ENCODE peak calls at places on chromosome 3, in seven cellular contexts. R is fibroblast of lung, T is GM23248, Y is GM12878, S is HCT116, I is IMR-90, F is K562. Q is an unnamed sample.

GRCh38 chr3:142993958-142994442 is 7.4 kb upstream of the U2SURP start:
- DNase-seq in S (peak), F (peak), R (peak), Y (no peak), I (peak), T (peak), Q (peak)

GRCh38 chr3:36969540-36970432 is 23.1 kb downstream of the EPM2AIP1 start:
- DNase-seq in T (peak), I (peak), F (peak), R (peak), S (no peak), Y (peak), Q (peak)

GRCh38 chr3:111151438-111151837 is 79.8 kb downstream of the NECTIN3 start:
- DNase-seq in S (peak), I (peak), F (no peak), Y (no peak), T (peak), R (peak), Q (no peak)

GRCh38 chr3:25257026-25257425 is 171.0 kb upstream of the RARB start:
- DNase-seq in I (no peak), Y (no peak), T (no peak), R (peak), F (no peak), S (no peak), Q (no peak)

GRCh38 chr3:69092030-69092513 is 7.3 kb downstream of the ARL6IP5 start:
- DNase-seq in S (no peak), R (no peak), T (no peak), F (no peak), Y (no peak), I (no peak), Q (no peak)

GRCh38 chr3:133404925-133405324 is 5.1 kb downstream of the BFSP2 start:
- DNase-seq in R (no peak), S (no peak), F (no peak), Y (no peak), T (no peak), I (no peak), Q (peak)

GRCh38 chr3:46934508-46935167 is 41.9 kb downstream of the CCDC12 start:
- DNase-seq in F (no peak), R (peak), S (no peak), Y (no peak), I (no peak), T (peak), Q (no peak)

GRCh38 chr3:35777065-35777464 is 137.7 kb downstream of the ARPP21 start:
- DNase-seq in R (no peak), S (no peak), T (no peak), Y (no peak), F (no peak), I (no peak), Q (no peak)

GRCh38 chr3:138950006-138950644 is 3.1 kb downstream of the FOXL2NB start:
- DNase-seq in F (no peak), I (peak), R (peak), Y (no peak), T (peak), S (no peak), Q (no peak)

GRCh38 chr3:138948371-138949001 is 1.5 kb downstream of the FOXL2NB start:
- DNase-seq in F (no peak), T (no peak), S (no peak), I (no peak), R (no peak), Y (no peak), Q (no peak)

GRCh38 chr3:138950701-138951100 is 3.7 kb downstream of the FOXL2NB start:
- DNase-seq in S (no peak), F (no peak), T (no peak), Y (no peak), R (no peak), I (no peak), Q (no peak)

GRCh38 chr3:138949002-138949418 is 2.0 kb downstream of the FOXL2NB start:
- DNase-seq in T (no peak), F (no peak), R (no peak), S (no peak), Y (no peak), I (no peak), Q (no peak)

GRCh38 chr3:138949445-138950005 is 2.5 kb downstream of the FOXL2NB start:
- DNase-seq in Y (no peak), F (no peak), I (no peak), T (no peak), S (no peak), R (no peak), Q (no peak)
- H2AFZ ChIP-seq in Y (no peak), F (no peak), I (peak), T (peak), S (no peak), R (no peak), Q (peak)

GRCh38 chr3:4586381-4586780 is 93.2 kb downstream of the ITPR1 start:
- DNase-seq in T (no peak), I (no peak), R (no peak), S (no peak), Y (no peak), F (no peak), Q (no peak)

GRCh38 chr3:4587061-4587837 is 94.1 kb downstream of the ITPR1 start:
- DNase-seq in T (peak), F (no peak), Y (no peak), R (peak), I (no peak), S (no peak), Q (no peak)

GRCh38 chr3:4583441-4583840 is 90.3 kb downstream of the ITPR1 start:
- DNase-seq in R (peak), F (no peak), Y (no peak), T (no peak), I (peak), S (no peak), Q (no peak)

GRCh38 chr3:4582634-4583033 is 89.5 kb downstream of the ITPR1 start:
- DNase-seq in F (no peak), S (no peak), Y (no peak), R (peak), I (peak), T (peak), Q (no peak)

DNA sequence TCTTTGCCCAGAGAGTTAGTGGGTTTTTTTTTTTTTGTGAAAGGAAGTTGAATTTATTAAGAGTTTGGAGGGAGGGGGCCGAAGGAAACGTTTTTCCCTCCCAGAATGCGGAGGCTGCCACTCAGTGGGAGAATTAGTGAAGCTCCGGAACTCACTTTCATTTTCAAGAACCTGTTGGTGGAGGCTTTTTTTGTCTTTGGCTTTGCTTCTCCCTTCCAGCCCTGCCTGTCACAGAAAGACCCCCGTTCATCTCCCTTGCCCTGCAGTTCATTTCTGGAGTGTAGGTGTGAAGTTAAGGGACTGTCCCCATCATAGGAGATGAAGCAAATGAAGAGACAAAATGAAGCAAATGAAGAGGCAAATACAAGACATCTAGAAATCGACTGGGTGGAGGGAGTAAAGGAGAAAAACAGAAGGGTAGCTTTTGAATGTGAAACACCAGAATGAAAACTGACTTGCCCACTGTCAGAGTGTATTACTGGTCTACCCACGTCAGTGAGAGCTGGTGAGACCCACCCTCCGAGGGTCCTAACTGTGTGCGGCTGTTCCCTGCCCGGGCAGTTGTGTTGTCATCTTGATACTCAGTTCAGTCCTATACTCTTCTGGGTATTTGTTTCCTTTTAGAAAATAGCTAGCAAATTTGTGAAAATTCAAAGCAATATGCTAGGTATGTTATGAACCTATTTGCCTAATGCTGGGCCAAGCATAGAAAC is 91.5 kb downstream of the ITPR1 start:
- DNase-seq in R (peak), I (peak), S (no peak), Y (peak), T (peak), F (no peak), Q (no peak)
- H2AFZ ChIP-seq in R (peak), I (peak), S (no peak), Y (peak), T (peak), F (peak), Q (peak)

DNA sequence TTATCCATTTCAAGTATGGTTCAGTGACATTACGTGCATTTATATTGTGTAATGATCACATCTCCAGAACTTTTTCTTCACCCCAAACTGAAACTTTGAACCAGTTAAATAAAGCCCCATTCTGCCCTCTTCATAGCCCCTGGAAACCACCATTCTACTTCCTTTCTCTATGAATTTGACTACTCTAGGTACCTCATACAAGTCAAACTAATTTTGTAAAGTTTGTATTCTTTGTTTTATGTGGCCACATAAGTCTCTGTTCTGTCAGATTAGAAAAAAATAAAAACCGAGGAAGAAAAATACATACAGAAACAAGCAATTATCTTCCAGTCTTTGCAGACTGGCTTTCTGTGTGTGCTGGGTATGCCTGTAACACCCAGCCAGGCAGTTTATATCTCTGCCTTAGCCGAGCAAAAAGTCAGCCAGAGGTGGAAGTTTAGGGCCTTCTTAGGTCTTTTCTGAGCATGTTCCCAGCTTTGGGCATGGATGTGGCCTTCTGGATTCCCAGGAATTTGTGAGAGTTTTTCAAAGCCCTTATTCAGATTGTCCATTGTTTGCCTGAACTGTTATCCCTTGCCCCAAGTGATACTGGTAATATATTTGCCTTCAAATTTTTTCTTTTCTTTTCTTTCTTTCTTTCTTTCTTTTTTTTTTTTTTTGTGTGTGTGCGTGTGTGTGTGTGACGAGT is 6.0 kb upstream of the GRAMD1C start:
- DNase-seq in T (no peak), F (no peak), Y (peak), I (no peak), R (no peak), S (no peak), Q (no peak)
- H2AFZ ChIP-seq in T (no peak), F (no peak), Y (no peak), I (no peak), R (no peak), S (no peak), Q (no peak)

DNA sequence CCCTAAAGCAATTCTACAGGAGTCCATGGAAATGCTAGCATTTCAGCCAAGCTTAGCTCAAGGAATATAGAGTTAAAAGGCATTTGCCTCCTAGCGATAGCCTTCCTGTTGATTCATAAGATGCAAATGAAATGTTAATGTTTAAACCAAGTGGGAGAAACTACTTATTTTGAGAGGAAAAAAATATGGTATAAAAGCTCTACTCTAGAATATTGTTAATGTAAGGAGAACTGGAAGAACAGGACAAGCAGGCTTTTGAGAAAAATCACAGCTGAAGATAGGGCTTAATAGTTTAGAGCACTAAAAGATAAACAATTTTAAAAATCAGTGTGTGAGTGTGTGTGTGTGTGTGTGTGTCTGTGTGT is 1.6 kb upstream of the ALCAM start:
- DNase-seq in S (no peak), Y (no peak), R (no peak), F (no peak), T (peak), I (no peak), Q (no peak)
- H2AFZ ChIP-seq in S (peak), Y (no peak), R (peak), F (no peak), T (peak), I (peak), Q (peak)

GRCh38 chr3:127043731-127044510 is 61.0 kb downstream of the PLXNA1 start:
- DNase-seq in T (no peak), Y (no peak), F (no peak), R (no peak), S (no peak), I (no peak), Q (no peak)
- H2AFZ ChIP-seq in T (peak), Y (no peak), F (no peak), R (no peak), S (no peak), I (no peak), Q (no peak)